ENCODE peak calls at places on chromosomes 16 and 17, in ten cellular contexts. One of them, this sample, is unnamed.
A peak's percentile ranks its signal among the peaks of the same experiment; 100 is the strongest.

GRCh38 chr17:4033751-4034251 is 69.6 kb upstream of the ATP2A3 start:
- DNase-seq in ascending aorta: no peak
- DNase-seq in amniotic epithelial cell: no peak
- DNase-seq in RPMI8226: no peak
- DNase-seq in NCI-H774: peak; percentile 69
- DNase-seq in activated naive CD8-positive, alpha-beta T cell treated with anti-CD3 and anti-CD28 coated beads for 36 hours: no peak
- DNase-seq in central memory CD8-positive, alpha-beta T cell: no peak
- DNase-seq in thoracic aorta: no peak
- DNase-seq in colonic mucosa: peak; percentile 37
- DNase-seq in GM13977: no peak
- DNase-seq in this sample: no peak

GRCh38 chr16:56594292-56594619 is 4.9 kb downstream of the MT3 start:
- DNase-seq in ascending aorta: no peak
- DNase-seq in amniotic epithelial cell: no peak
- DNase-seq in RPMI8226: no peak
- DNase-seq in NCI-H774: no peak
- DNase-seq in activated naive CD8-positive, alpha-beta T cell treated with anti-CD3 and anti-CD28 coated beads for 36 hours: no peak
- DNase-seq in central memory CD8-positive, alpha-beta T cell: no peak
- DNase-seq in thoracic aorta: no peak
- DNase-seq in colonic mucosa: no peak
- DNase-seq in GM13977: no peak
- DNase-seq in this sample: no peak

GRCh38 chr16:12178251-12178990 is 201.9 kb downstream of the SNX29 start:
- DNase-seq in ascending aorta: no peak
- DNase-seq in amniotic epithelial cell: peak; percentile 26
- DNase-seq in RPMI8226: no peak
- DNase-seq in NCI-H774: no peak
- DNase-seq in activated naive CD8-positive, alpha-beta T cell treated with anti-CD3 and anti-CD28 coated beads for 36 hours: no peak
- DNase-seq in central memory CD8-positive, alpha-beta T cell: no peak
- DNase-seq in thoracic aorta: no peak
- DNase-seq in colonic mucosa: no peak
- DNase-seq in GM13977: no peak
- DNase-seq in this sample: no peak

GRCh38 chr16:65817799-65818198 is 548.7 kb upstream of the CDH5 start:
- DNase-seq in ascending aorta: no peak
- DNase-seq in amniotic epithelial cell: no peak
- DNase-seq in RPMI8226: no peak
- DNase-seq in NCI-H774: no peak
- DNase-seq in activated naive CD8-positive, alpha-beta T cell treated with anti-CD3 and anti-CD28 coated beads for 36 hours: no peak
- DNase-seq in central memory CD8-positive, alpha-beta T cell: no peak
- DNase-seq in thoracic aorta: no peak
- DNase-seq in colonic mucosa: no peak
- DNase-seq in GM13977: no peak
- DNase-seq in this sample: no peak

GRCh38 chr16:58499615-58500328 is at the start of gene NDRG4:
- DNase-seq in ascending aorta: peak; percentile 77
- DNase-seq in amniotic epithelial cell: peak; percentile 70
- DNase-seq in RPMI8226: no peak
- DNase-seq in NCI-H774: peak; percentile 81
- DNase-seq in activated naive CD8-positive, alpha-beta T cell treated with anti-CD3 and anti-CD28 coated beads for 36 hours: peak; percentile 74
- DNase-seq in central memory CD8-positive, alpha-beta T cell: no peak
- DNase-seq in thoracic aorta: no peak
- DNase-seq in colonic mucosa: peak; percentile 54
- DNase-seq in GM13977: peak; percentile 77
- DNase-seq in this sample: peak; percentile 32

GRCh38 chr17:57679906-57680695 is 65.0 kb downstream of the CCDC182 start:
- DNase-seq in ascending aorta: peak; percentile 24
- DNase-seq in amniotic epithelial cell: no peak
- DNase-seq in RPMI8226: no peak
- DNase-seq in NCI-H774: no peak
- DNase-seq in activated naive CD8-positive, alpha-beta T cell treated with anti-CD3 and anti-CD28 coated beads for 36 hours: no peak
- DNase-seq in central memory CD8-positive, alpha-beta T cell: no peak
- DNase-seq in thoracic aorta: no peak
- DNase-seq in colonic mucosa: no peak
- DNase-seq in GM13977: no peak
- DNase-seq in this sample: no peak

GRCh38 chr17:31490991-31491793 is 99.7 kb downstream of the RAB11FIP4 start:
- DNase-seq in ascending aorta: no peak
- DNase-seq in amniotic epithelial cell: no peak
- DNase-seq in RPMI8226: peak; percentile 58
- DNase-seq in NCI-H774: no peak
- DNase-seq in activated naive CD8-positive, alpha-beta T cell treated with anti-CD3 and anti-CD28 coated beads for 36 hours: no peak
- DNase-seq in central memory CD8-positive, alpha-beta T cell: no peak
- DNase-seq in thoracic aorta: no peak
- DNase-seq in colonic mucosa: peak; percentile 42
- DNase-seq in GM13977: peak; percentile 59
- DNase-seq in this sample: no peak

GRCh38 chr16:25051446-25052160 is 36.4 kb upstream of the ARHGAP17 start:
- DNase-seq in ascending aorta: no peak
- DNase-seq in amniotic epithelial cell: peak; percentile 86
- DNase-seq in RPMI8226: no peak
- DNase-seq in NCI-H774: no peak
- DNase-seq in activated naive CD8-positive, alpha-beta T cell treated with anti-CD3 and anti-CD28 coated beads for 36 hours: peak; percentile 32
- DNase-seq in central memory CD8-positive, alpha-beta T cell: no peak
- DNase-seq in thoracic aorta: no peak
- DNase-seq in colonic mucosa: no peak
- DNase-seq in GM13977: no peak
- DNase-seq in this sample: no peak

GRCh38 chr16:60648260-60648659 is 1388.0 kb downstream of the CDH8 start:
- DNase-seq in ascending aorta: no peak
- DNase-seq in amniotic epithelial cell: no peak
- DNase-seq in RPMI8226: no peak
- DNase-seq in NCI-H774: no peak
- DNase-seq in activated naive CD8-positive, alpha-beta T cell treated with anti-CD3 and anti-CD28 coated beads for 36 hours: no peak
- DNase-seq in central memory CD8-positive, alpha-beta T cell: no peak
- DNase-seq in thoracic aorta: no peak
- DNase-seq in colonic mucosa: no peak
- DNase-seq in GM13977: no peak
- DNase-seq in this sample: no peak